ENCODE peak calls at places on chromosome 4, in six cellular contexts. U is MCF 10A; H is PC-3; Q is LoVo; F is stimulated activated naive B cell treated with anti-CD40 and anti-IgM and Interleukin-4, amounts not matched to agents 10 μg/mL and 1 μg/mL and 100 μg/mL, for 72 hours; L is D341Med. J is an unnamed sample.

GRCh38 chr4:84932462-84932861 is 34.0 kb downstream of the WDFY3 start:
- DNase-seq in U (no peak), H (no peak), Q (no peak), F (no peak), L (no peak), J (no peak)

GRCh38 chr4:22129454-22130075 is 181.0 kb upstream of the KCNIP4 start:
- DNase-seq in U (peak), H (peak), Q (peak), F (no peak), L (peak), J (peak)

GRCh38 chr4:25144870-25145481 is 15.3 kb downstream of the SEPSECS start:
- DNase-seq in U (peak), H (peak), Q (peak), F (no peak), L (peak), J (no peak)

GRCh38 chr4:14375816-14376215 is 626.5 kb upstream of the CPEB2 start:
- DNase-seq in U (peak), H (peak), Q (no peak), F (no peak), L (no peak), J (peak)

GRCh38 chr4:33924239-33924638 is 2320.1 kb downstream of the ARAP2 start:
- DNase-seq in U (peak), H (peak), Q (peak), F (no peak), L (no peak), J (peak)

GRCh38 chr4:159764343-159764952 is 661.6 kb downstream of the RAPGEF2 start:
- DNase-seq in U (peak), H (peak), Q (peak), F (no peak), L (peak), J (no peak)

GRCh38 chr4:37644962-37645361 is 41.2 kb downstream of the RELL1 start:
- DNase-seq in U (no peak), H (no peak), Q (no peak), F (no peak), L (no peak), J (no peak)

GRCh38 chr4:139267301-139267700 is 12.7 kb downstream of the MGARP start:
- DNase-seq in U (peak), H (peak), Q (no peak), F (no peak), L (no peak), J (no peak)

GRCh38 chr4:173076903-173077629 is 91.5 kb upstream of the GALNT7 start:
- DNase-seq in U (peak), H (peak), Q (no peak), F (no peak), L (no peak), J (peak)

GRCh38 chr4:55807556-55807955 is 12.0 kb upstream of the EXOC1L start:
- DNase-seq in U (no peak), H (no peak), Q (no peak), F (no peak), L (no peak), J (no peak)

J was measured in NCI-H226.